ENCODE peak calls at places on chromosome 5, in six cellular contexts. W is upper lobe of left lung, G is adrenal gland, S is GM06990, T is stomach, H is spleen. X is an unnamed sample. For H3K27me3, the result is how much of the 10 kb centered on the place peaks cover.

GRCh38 chr5:147223951-147224791 is 10.7 kb upstream of the STK32A start:
- DNase-seq in S (no peak), T (peak), W (no peak), H (no peak), G (peak), X (no peak)

GRCh38 chr5:167937628-167938000 is 353.8 kb upstream of the WWC1 start:
- DNase-seq in W (no peak), T (no peak), G (no peak), H (no peak), S (no peak), X (no peak)

GRCh38 chr5:9536717-9537116 is 9.2 kb downstream of the SEMA5A start:
- DNase-seq in W (no peak), T (no peak), G (no peak), S (no peak), H (no peak), X (no peak)

GRCh38 chr5:38999037-38999436 is 75.2 kb downstream of the RICTOR start:
- DNase-seq in G (no peak), T (no peak), H (no peak), W (no peak), S (no peak), X (no peak)

GRCh38 chr5:119470851-119471451 is 18.7 kb downstream of the HSD17B4 start:
- DNase-seq in W (no peak), S (peak), T (no peak), G (no peak), H (no peak), X (no peak)

GRCh38 chr5:180868960-180869359 is 7.9 kb upstream of the ZFP62 start:
- DNase-seq in T (peak), S (no peak), W (peak), G (peak), H (peak), X (peak)

GRCh38 chr5:149725296-149725695 is 4.8 kb upstream of the PPARGC1B start:
- DNase-seq in W (no peak), T (no peak), S (no peak), H (no peak), G (no peak), X (no peak)

GRCh38 chr5:137610598-137610997 is 111.5 kb upstream of the SPOCK1 start:
- DNase-seq in G (no peak), H (no peak), S (no peak), W (no peak), T (no peak), X (no peak)

GRCh38 chr5:39934830-39935229 is 510.1 kb upstream of the DAB2 start:
- DNase-seq in S (no peak), G (no peak), H (no peak), W (no peak), T (no peak), X (no peak)

GRCh38 chr5:56622146-56622545 is 193.2 kb upstream of the MAP3K1 start:
- DNase-seq in T (no peak), W (no peak), G (no peak), S (no peak), H (no peak), X (no peak)

GRCh38 chr5:72057816-72058215 is 49.5 kb upstream of the MAP1B start:
- DNase-seq in T (no peak), G (no peak), H (no peak), S (no peak), W (no peak), X (no peak)

GRCh38 chr5:170611446-170612088 is 107.7 kb downstream of the KCNIP1 start:
- DNase-seq in W (no peak), G (no peak), T (no peak), S (no peak), H (peak), X (no peak)

DNA sequence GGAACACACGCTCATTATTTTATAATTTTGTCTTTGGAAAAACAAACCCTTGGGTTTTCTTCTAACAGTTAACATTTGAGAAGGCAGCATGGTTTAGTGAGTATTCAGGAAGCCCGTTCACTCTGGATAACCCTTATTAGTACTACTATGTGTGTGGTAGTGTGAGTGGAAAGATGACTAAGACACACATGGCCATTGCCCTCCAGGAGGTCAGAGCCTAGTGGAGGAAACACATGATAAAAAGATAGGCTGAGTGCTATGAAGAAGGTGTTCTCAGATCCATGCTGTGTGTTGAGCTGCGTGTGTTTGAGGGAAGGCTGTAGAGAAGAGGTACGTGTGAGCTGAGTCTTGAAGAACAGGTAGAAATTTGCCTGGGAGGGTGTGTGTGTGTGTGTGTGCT is 8.4 kb downstream of the C5orf47 start:
- DNase-seq in W (no peak), T (no peak), H (no peak), G (no peak), S (no peak), X (no peak)
- H3K27me3 ChIP-seq in W (under half), T (under half), H (under half), G (under half), S (under half), X (under half)

GRCh38 chr5:143720689-143721088 is 91.3 kb upstream of the HMHB1 start:
- DNase-seq in G (no peak), T (no peak), W (no peak), S (no peak), H (no peak), X (no peak)

GRCh38 chr5:143716856-143717255 is 95.1 kb upstream of the HMHB1 start:
- DNase-seq in G (no peak), T (no peak), H (no peak), W (no peak), S (no peak), X (no peak)

GRCh38 chr5:143714629-143715028 is 97.3 kb upstream of the HMHB1 start:
- DNase-seq in T (no peak), H (no peak), W (peak), G (no peak), S (peak), X (peak)

GRCh38 chr5:143713331-143714032 is 98.5 kb upstream of the HMHB1 start:
- DNase-seq in W (no peak), T (no peak), S (no peak), G (no peak), H (no peak), X (no peak)

DNA sequence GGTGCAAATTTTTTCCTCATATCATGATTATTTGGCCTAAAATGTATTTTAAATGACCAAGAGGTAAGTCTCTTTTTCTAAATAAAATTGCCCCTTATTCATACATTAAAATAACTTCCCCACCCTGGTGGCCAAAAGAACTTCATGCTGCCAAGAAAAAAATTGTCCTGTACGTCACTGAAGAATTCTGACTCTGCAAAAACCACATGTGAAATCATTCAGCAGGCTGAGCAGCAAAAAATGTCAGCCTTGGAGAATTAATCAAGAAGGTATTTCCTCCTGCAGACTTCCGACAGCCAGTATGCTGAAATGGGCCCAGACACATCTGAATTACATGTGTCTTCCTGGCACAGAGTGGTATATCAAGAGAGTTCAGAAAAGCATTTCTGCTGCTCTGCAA is 94.6 kb upstream of the HMHB1 start:
- DNase-seq in G (no peak), H (no peak), T (no peak), S (no peak), W (no peak), X (no peak)
- TF ChIP-seq CTCF in G (no peak), H (no peak), T (no peak), S (no peak), W (no peak), X (no peak)

GRCh38 chr5:135067587-135067986 is 33.6 kb upstream of the PITX1 start:
- DNase-seq in S (no peak), G (no peak), T (no peak), H (peak), W (no peak), X (peak)
- H3K27me3 ChIP-seq in S (under half), G (under half), T (under half), H (under half), W (under half), X (under half)

GRCh38 chr5:90135979-90136378 is 273.6 kb downstream of the CETN3 start:
- DNase-seq in S (no peak), T (no peak), G (no peak), H (no peak), W (no peak), X (no peak)
- TF ChIP-seq CTCF in S (peak), T (no peak), G (no peak), H (no peak), W (no peak), X (no peak)

DNA sequence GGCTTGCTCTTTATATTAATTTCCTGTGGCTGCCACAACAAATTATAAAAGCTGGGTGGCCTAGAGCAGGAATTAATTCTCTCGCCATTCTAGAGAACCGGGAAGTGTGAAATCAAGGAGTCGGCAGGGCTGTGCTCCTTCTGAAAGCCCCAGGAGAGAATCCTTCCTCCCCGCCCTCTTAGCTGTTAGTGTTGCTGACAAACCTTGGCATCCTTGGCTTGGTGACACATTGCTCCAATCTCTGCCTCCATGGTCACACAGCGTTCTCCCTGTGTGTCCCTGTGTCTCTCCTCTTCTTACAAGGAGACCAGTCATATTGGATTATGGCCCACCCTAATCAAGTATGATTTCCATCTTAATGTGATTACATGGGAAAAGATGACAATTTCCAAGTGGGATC is 55.9 kb upstream of the NEURL1B start:
- DNase-seq in H (peak), W (no peak), T (no peak), G (no peak), S (no peak), X (no peak)
- H3K27me3 ChIP-seq in H (under half), W (under half), T (under half), G (under half), S (under half), X (under half)

X was measured in upper lobe of right lung.